ENCODE peak calls at places on chromosomes 11 and 22, in five cellular contexts. One of them, this sample, is unnamed. For H3K36me3, the result is how much of the 10 kb centered on the place peaks cover.

GRCh38 chr11:62433553-62434301 is 14.9 kb downstream of the SCGB1A1 start:
- DNase-seq in adrenal gland: no peak
- DNase-seq in HCT116: no peak
- DNase-seq in right lobe of liver: no peak
- DNase-seq in sigmoid colon: peak
- DNase-seq in this sample: no peak

GRCh38 chr11:13118194-13118593 is 109.1 kb downstream of the RASSF10 start:
- DNase-seq in adrenal gland: no peak
- DNase-seq in right lobe of liver: no peak
- DNase-seq in sigmoid colon: no peak
- DNase-seq in HCT116: peak
- DNase-seq in this sample: no peak

GRCh38 chr11:76284161-76284560 is 77.9 kb upstream of the WNT11 start:
- DNase-seq in right lobe of liver: no peak
- DNase-seq in HCT116: no peak
- DNase-seq in sigmoid colon: no peak
- DNase-seq in adrenal gland: no peak
- DNase-seq in this sample: no peak

GRCh38 chr11:36774603-36775002 is 176.6 kb upstream of the RAG2 start:
- DNase-seq in HCT116: no peak
- DNase-seq in sigmoid colon: no peak
- DNase-seq in adrenal gland: no peak
- DNase-seq in right lobe of liver: no peak
- DNase-seq in this sample: no peak

GRCh38 chr11:31974737-31975136 is 116.1 kb upstream of the RCN1 start:
- DNase-seq in HCT116: peak
- DNase-seq in adrenal gland: peak
- DNase-seq in sigmoid colon: no peak
- DNase-seq in right lobe of liver: no peak
- DNase-seq in this sample: no peak

GRCh38 chr11:76443254-76443935 is 1.4 kb upstream of the EMSY start:
- DNase-seq in sigmoid colon: no peak
- DNase-seq in HCT116: no peak
- DNase-seq in adrenal gland: no peak
- DNase-seq in right lobe of liver: no peak
- DNase-seq in this sample: no peak

GRCh38 chr22:30747493-30747892 is 52.8 kb downstream of the OSBP2 start:
- DNase-seq in HCT116: no peak
- DNase-seq in right lobe of liver: no peak
- DNase-seq in sigmoid colon: no peak
- DNase-seq in adrenal gland: no peak
- DNase-seq in this sample: no peak

GRCh38 chr11:116193321-116194114 is 579.3 kb downstream of the BUD13 start:
- DNase-seq in adrenal gland: no peak
- DNase-seq in right lobe of liver: no peak
- DNase-seq in sigmoid colon: peak
- DNase-seq in HCT116: no peak
- DNase-seq in this sample: peak

GRCh38 chr11:93672280-93672679 is 10.8 kb downstream of the CEP295 start:
- DNase-seq in sigmoid colon: no peak
- DNase-seq in right lobe of liver: no peak
- DNase-seq in adrenal gland: no peak
- DNase-seq in HCT116: no peak
- DNase-seq in this sample: no peak

GRCh38 chr11:35017528-35018342 is 101.3 kb downstream of the PDHX start:
- DNase-seq in sigmoid colon: no peak
- DNase-seq in HCT116: no peak
- DNase-seq in adrenal gland: no peak
- DNase-seq in right lobe of liver: no peak
- DNase-seq in this sample: no peak

GRCh38 chr22:21907638-21908522 is 40.4 kb upstream of the MAPK1 start:
- DNase-seq in right lobe of liver: no peak
- DNase-seq in adrenal gland: no peak
- DNase-seq in HCT116: no peak
- DNase-seq in sigmoid colon: no peak
- DNase-seq in this sample: no peak

GRCh38 chr11:134153147-134153905 is 70.4 kb downstream of the NCAPD3 start:
- DNase-seq in adrenal gland: no peak
- DNase-seq in right lobe of liver: no peak
- DNase-seq in HCT116: no peak
- DNase-seq in sigmoid colon: no peak
- DNase-seq in this sample: no peak

GRCh38 chr11:89321401-89321800 is 143.7 kb downstream of the TYR start:
- DNase-seq in right lobe of liver: no peak
- DNase-seq in sigmoid colon: no peak
- DNase-seq in adrenal gland: no peak
- DNase-seq in HCT116: no peak
- DNase-seq in this sample: no peak

GRCh38 chr11:111512296-111513239 is at the start of gene BTG4:
- DNase-seq in HCT116: no peak
- DNase-seq in right lobe of liver: no peak
- DNase-seq in adrenal gland: no peak
- DNase-seq in sigmoid colon: peak
- DNase-seq in this sample: no peak

GRCh38 chr11:123474994-123475393 is 44.9 kb downstream of the GRAMD1B start:
- DNase-seq in sigmoid colon: peak
- DNase-seq in adrenal gland: no peak
- DNase-seq in HCT116: no peak
- DNase-seq in right lobe of liver: no peak
- DNase-seq in this sample: no peak

GRCh38 chr11:126698576-126698975 is 302.0 kb downstream of the KIRREL3 start:
- DNase-seq in adrenal gland: no peak
- DNase-seq in HCT116: no peak
- DNase-seq in right lobe of liver: no peak
- DNase-seq in sigmoid colon: no peak
- DNase-seq in this sample: no peak

GRCh38 chr11:83990160-83990733 is 704.1 kb upstream of the CCDC90B start:
- DNase-seq in adrenal gland: no peak
- DNase-seq in HCT116: no peak
- DNase-seq in sigmoid colon: peak
- DNase-seq in right lobe of liver: no peak
- DNase-seq in this sample: peak

GRCh38 chr22:27686534-27686933 is 115.0 kb downstream of the MN1 start:
- DNase-seq in sigmoid colon: peak
- DNase-seq in adrenal gland: peak
- DNase-seq in right lobe of liver: no peak
- DNase-seq in HCT116: peak
- DNase-seq in this sample: peak

GRCh38 chr11:35303596-35304392 is 115.6 kb downstream of the SLC1A2 start:
- DNase-seq in sigmoid colon: peak
- DNase-seq in HCT116: no peak
- DNase-seq in adrenal gland: peak
- DNase-seq in right lobe of liver: peak
- DNase-seq in this sample: peak

GRCh38 chr11:29606596-29606995 is 410.2 kb downstream of the KCNA4 start:
- DNase-seq in HCT116: no peak
- DNase-seq in right lobe of liver: no peak
- DNase-seq in adrenal gland: peak
- DNase-seq in sigmoid colon: no peak
- DNase-seq in this sample: no peak

GRCh38 chr11:130636672-130637463 is 188.4 kb downstream of the ADAMTS15 start:
- DNase-seq in right lobe of liver: no peak
- DNase-seq in adrenal gland: no peak
- DNase-seq in sigmoid colon: no peak
- DNase-seq in HCT116: peak
- DNase-seq in this sample: no peak

GRCh38 chr11:95154514-95154913 is 64.9 kb downstream of the ENDOD1 start:
- DNase-seq in sigmoid colon: no peak
- DNase-seq in HCT116: peak
- DNase-seq in right lobe of liver: peak
- DNase-seq in adrenal gland: peak
- DNase-seq in this sample: no peak

GRCh38 chr11:19820100-19820499 is 107.5 kb downstream of the NAV2 start:
- DNase-seq in sigmoid colon: no peak
- DNase-seq in adrenal gland: no peak
- DNase-seq in right lobe of liver: no peak
- DNase-seq in HCT116: no peak
- DNase-seq in this sample: no peak

GRCh38 chr11:9264381-9265210 is 554 bp downstream of the DENND5A start:
- DNase-seq in right lobe of liver: peak
- DNase-seq in adrenal gland: peak
- DNase-seq in HCT116: no peak
- DNase-seq in sigmoid colon: peak
- DNase-seq in this sample: peak

GRCh38 chr11:86818466-86819282 is 18.3 kb downstream of the PRSS23 start:
- DNase-seq in HCT116: peak
- DNase-seq in adrenal gland: no peak
- DNase-seq in right lobe of liver: no peak
- DNase-seq in sigmoid colon: no peak
- DNase-seq in this sample: no peak

GRCh38 chr11:58629857-58630256 is 7.4 kb downstream of the CNTF start:
- DNase-seq in adrenal gland: peak
- DNase-seq in HCT116: peak
- DNase-seq in sigmoid colon: no peak
- DNase-seq in right lobe of liver: no peak
- DNase-seq in this sample: no peak

GRCh38 chr11:58465690-58466089 is 23.7 kb upstream of the OR5B12 start:
- DNase-seq in HCT116: no peak
- DNase-seq in right lobe of liver: no peak
- DNase-seq in sigmoid colon: no peak
- DNase-seq in adrenal gland: no peak
- DNase-seq in this sample: no peak

GRCh38 chr11:33387996-33388395 is 130.8 kb downstream of the HIPK3 start:
- DNase-seq in HCT116: no peak
- DNase-seq in right lobe of liver: no peak
- DNase-seq in adrenal gland: no peak
- DNase-seq in sigmoid colon: no peak
- DNase-seq in this sample: no peak

GRCh38 chr11:2360081-2360642 is 16.9 kb upstream of the CD81 start:
- DNase-seq in adrenal gland: no peak
- DNase-seq in right lobe of liver: no peak
- DNase-seq in HCT116: no peak
- DNase-seq in sigmoid colon: no peak
- DNase-seq in this sample: no peak

GRCh38 chr11:57340228-57340627 is 2.1 kb downstream of the P2RX3 start:
- DNase-seq in right lobe of liver: no peak
- DNase-seq in HCT116: no peak
- DNase-seq in sigmoid colon: no peak
- DNase-seq in adrenal gland: no peak
- DNase-seq in this sample: no peak

GRCh38 chr11:10916674-10917073 is 58.8 kb upstream of the ZBED5 start:
- DNase-seq in adrenal gland: no peak
- DNase-seq in HCT116: no peak
- DNase-seq in sigmoid colon: no peak
- DNase-seq in right lobe of liver: no peak
- DNase-seq in this sample: no peak

GRCh38 chr11:10918698-10919097 is 60.8 kb upstream of the ZBED5 start:
- DNase-seq in right lobe of liver: no peak
- DNase-seq in adrenal gland: no peak
- DNase-seq in HCT116: no peak
- DNase-seq in sigmoid colon: no peak
- DNase-seq in this sample: no peak

GRCh38 chr11:10917802-10918201 is 59.9 kb upstream of the ZBED5 start:
- DNase-seq in adrenal gland: no peak
- DNase-seq in sigmoid colon: no peak
- DNase-seq in HCT116: no peak
- DNase-seq in right lobe of liver: no peak
- DNase-seq in this sample: no peak

GRCh38 chr11:10920205-10920604 is 62.4 kb upstream of the ZBED5 start:
- DNase-seq in right lobe of liver: no peak
- DNase-seq in adrenal gland: no peak
- DNase-seq in HCT116: no peak
- DNase-seq in sigmoid colon: no peak
- DNase-seq in this sample: no peak

GRCh38 chr11:10918275-10918674 is 60.4 kb upstream of the ZBED5 start:
- DNase-seq in right lobe of liver: no peak
- DNase-seq in HCT116: no peak
- DNase-seq in sigmoid colon: no peak
- DNase-seq in adrenal gland: no peak
- DNase-seq in this sample: no peak
- TF ChIP-seq POLR2A in right lobe of liver: no peak
- TF ChIP-seq POLR2A in HCT116: no peak
- TF ChIP-seq POLR2A in sigmoid colon: no peak
- TF ChIP-seq POLR2A in adrenal gland: no peak
- TF ChIP-seq POLR2A in this sample: no peak

GRCh38 chr11:129278586-129279319 is 86.6 kb upstream of the ARHGAP32 start:
- DNase-seq in right lobe of liver: peak
- DNase-seq in sigmoid colon: no peak
- DNase-seq in adrenal gland: no peak
- DNase-seq in HCT116: no peak
- DNase-seq in this sample: no peak
- TF ChIP-seq CTCF in right lobe of liver: no peak
- TF ChIP-seq CTCF in sigmoid colon: no peak
- TF ChIP-seq CTCF in adrenal gland: no peak
- TF ChIP-seq CTCF in HCT116: no peak
- TF ChIP-seq CTCF in this sample: no peak

GRCh38 chr11:680970-681369 is 14.1 kb downstream of the DEAF1 start:
- DNase-seq in adrenal gland: no peak
- DNase-seq in right lobe of liver: no peak
- DNase-seq in sigmoid colon: no peak
- DNase-seq in HCT116: no peak
- DNase-seq in this sample: no peak

GRCh38 chr11:678297-678696 is 16.7 kb downstream of the DEAF1 start:
- DNase-seq in HCT116: no peak
- DNase-seq in sigmoid colon: no peak
- DNase-seq in right lobe of liver: no peak
- DNase-seq in adrenal gland: no peak
- DNase-seq in this sample: no peak

GRCh38 chr11:679271-680207 is 15.5 kb downstream of the DEAF1 start:
- DNase-seq in adrenal gland: no peak
- DNase-seq in sigmoid colon: no peak
- DNase-seq in right lobe of liver: peak
- DNase-seq in HCT116: no peak
- DNase-seq in this sample: no peak

GRCh38 chr11:680476-680875 is 14.5 kb downstream of the DEAF1 start:
- DNase-seq in sigmoid colon: no peak
- DNase-seq in HCT116: no peak
- DNase-seq in right lobe of liver: no peak
- DNase-seq in adrenal gland: peak
- DNase-seq in this sample: peak
- H3K36me3 ChIP-seq in sigmoid colon: half or more
- H3K36me3 ChIP-seq in HCT116: under half
- H3K36me3 ChIP-seq in right lobe of liver: under half
- H3K36me3 ChIP-seq in adrenal gland: under half
- H3K36me3 ChIP-seq in this sample: under half

DNA sequence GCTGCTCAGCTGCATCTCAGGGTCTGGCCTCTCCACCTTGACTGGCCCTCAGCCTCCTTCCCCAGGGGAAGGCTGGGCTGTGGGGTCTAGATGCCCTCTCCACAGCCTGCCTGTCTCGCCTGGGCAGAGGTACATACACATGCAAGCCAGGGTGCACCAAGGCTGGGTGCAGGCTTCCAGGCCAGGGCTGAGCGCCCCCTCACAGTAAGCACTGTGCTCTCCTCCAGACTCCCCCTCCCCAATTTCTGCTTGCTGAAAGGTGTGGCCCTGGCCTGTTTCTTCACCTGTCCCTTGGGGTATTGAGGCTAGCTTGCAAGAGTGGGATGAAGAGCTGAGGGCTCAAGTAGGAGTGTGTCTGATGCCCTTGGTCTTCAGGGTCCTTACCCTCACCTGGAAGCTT is 22.5 kb downstream of the RELT start:
- DNase-seq in right lobe of liver: no peak
- DNase-seq in adrenal gland: no peak
- DNase-seq in sigmoid colon: no peak
- DNase-seq in HCT116: no peak
- DNase-seq in this sample: no peak
- TF ChIP-seq POLR2A in right lobe of liver: no peak
- TF ChIP-seq POLR2A in adrenal gland: no peak
- TF ChIP-seq POLR2A in sigmoid colon: no peak
- TF ChIP-seq POLR2A in HCT116: no peak
- TF ChIP-seq POLR2A in this sample: no peak

GRCh38 chr22:50545522-50546325 is at the start of gene KLHDC7B:
- DNase-seq in HCT116: no peak
- DNase-seq in sigmoid colon: no peak
- DNase-seq in right lobe of liver: no peak
- DNase-seq in adrenal gland: no peak
- DNase-seq in this sample: no peak
- TF ChIP-seq CTCF in HCT116: no peak
- TF ChIP-seq CTCF in sigmoid colon: no peak
- TF ChIP-seq CTCF in right lobe of liver: no peak
- TF ChIP-seq CTCF in adrenal gland: no peak
- TF ChIP-seq CTCF in this sample: no peak

This sample was measured in heart left ventricle.